ENCODE peak calls at places on chromosomes 13 and 19, in nine cellular contexts. R is CD8-positive, alpha-beta memory T cell; J is ascending aorta; H is CD8-positive, alpha-beta T cell; D is aorta; O is neural progenitor cell; S is IMR-90; M is transverse colon; Z is stomach. Y is an unnamed sample. For H3K36me3, the result is how much of the 10 kb centered on the place peaks cover.

GRCh38 chr19:46350758-46351159 is 3.9 kb downstream of the PPP5C start:
- DNase-seq in R (peak), J (no peak), H (peak), D (peak), O (no peak), S (no peak), M (no peak), Z (no peak), Y (no peak)

GRCh38 chr13:61779456-61779855 is 363.8 kb upstream of the PCDH20 start:
- DNase-seq in R (no peak), J (no peak), H (no peak), D (no peak), O (peak), S (no peak), M (no peak), Z (no peak), Y (no peak)

GRCh38 chr19:54084410-54084809 is 3.2 kb upstream of the TARM1 start:
- DNase-seq in R (no peak), J (no peak), H (no peak), D (no peak), O (no peak), S (no peak), M (no peak), Z (no peak), Y (no peak)

GRCh38 chr19:42508892-42509444 is 19.3 kb downstream of the CEACAM1 start:
- DNase-seq in R (no peak), J (no peak), H (no peak), D (no peak), O (no peak), S (no peak), M (no peak), Z (no peak), Y (no peak)

GRCh38 chr19:49339364-49340068 is 4.3 kb downstream of the CD37 start:
- DNase-seq in R (no peak), J (peak), H (no peak), D (peak), O (peak), S (peak), M (peak), Z (peak), Y (no peak)

GRCh38 chr13:40589285-40590109 is 76.9 kb downstream of the FOXO1 start:
- DNase-seq in R (no peak), J (peak), H (no peak), D (no peak), O (peak), S (no peak), M (peak), Z (no peak), Y (no peak)

GRCh38 chr19:39264306-39265290 is 3.6 kb upstream of the IFNL2 start:
- DNase-seq in R (no peak), J (no peak), H (no peak), D (peak), O (peak), S (no peak), M (no peak), Z (no peak), Y (no peak)

GRCh38 chr19:48403606-48404005 is 10.1 kb downstream of the GRIN2D start:
- DNase-seq in R (peak), J (no peak), H (peak), D (no peak), O (peak), S (peak), M (peak), Z (no peak), Y (no peak)

GRCh38 chr19:16338470-16339360 is 14.1 kb downstream of the KLF2 start:
- DNase-seq in R (peak), J (peak), H (peak), D (peak), O (no peak), S (peak), M (peak), Z (no peak), Y (no peak)

GRCh38 chr13:106594986-106595385 is 27.0 kb upstream of the ARGLU1 start:
- DNase-seq in R (no peak), J (no peak), H (no peak), D (no peak), O (no peak), S (no peak), M (no peak), Z (no peak), Y (no peak)

GRCh38 chr19:12779162-12779993 is 4.0 kb upstream of the HOOK2 start:
- DNase-seq in R (no peak), J (peak), H (no peak), D (peak), O (peak), S (peak), M (peak), Z (no peak), Y (no peak)

GRCh38 chr13:24012648-24013047 is 115.3 kb upstream of the C1QTNF9B start:
- DNase-seq in R (no peak), J (no peak), H (no peak), D (no peak), O (no peak), S (no peak), M (no peak), Z (no peak), Y (no peak)

GRCh38 chr13:24217601-24218281 is 57.2 kb downstream of the SPATA13 start:
- DNase-seq in R (no peak), J (no peak), H (no peak), D (no peak), O (no peak), S (no peak), M (peak), Z (peak), Y (no peak)

GRCh38 chr13:42369071-42369795 is 97.3 kb downstream of the AKAP11 start:
- DNase-seq in R (no peak), J (no peak), H (no peak), D (no peak), O (no peak), S (no peak), M (no peak), Z (no peak), Y (no peak)

GRCh38 chr13:99264053-99264452 is 5.9 kb upstream of the GPR18 start:
- DNase-seq in R (no peak), J (no peak), H (no peak), D (no peak), O (no peak), S (no peak), M (no peak), Z (no peak), Y (no peak)

GRCh38 chr19:54030895-54031586 is 32.7 kb downstream of the VSTM1 start:
- DNase-seq in R (no peak), J (no peak), H (no peak), D (no peak), O (no peak), S (peak), M (no peak), Z (no peak), Y (no peak)

GRCh38 chr13:32824671-32825070 is 191.6 kb upstream of the KL start:
- DNase-seq in R (no peak), J (no peak), H (no peak), D (no peak), O (peak), S (peak), M (no peak), Z (no peak), Y (peak)

GRCh38 chr19:543912-544608 is at the start of gene GZMM:
- DNase-seq in R (peak), J (no peak), H (peak), D (no peak), O (no peak), S (no peak), M (peak), Z (no peak), Y (no peak)

GRCh38 chr13:112355274-112355843 is 20.8 kb upstream of the SPACA7 start:
- DNase-seq in R (no peak), J (no peak), H (no peak), D (no peak), O (no peak), S (no peak), M (no peak), Z (no peak), Y (no peak)

GRCh38 chr13:20714563-20715339 is 11.3 kb downstream of the IL17D start:
- DNase-seq in R (no peak), J (no peak), H (no peak), D (peak), O (no peak), S (peak), M (no peak), Z (no peak), Y (no peak)

GRCh38 chr13:75761373-75761772 is 125.2 kb downstream of the LMO7 start:
- DNase-seq in R (no peak), J (no peak), H (no peak), D (no peak), O (no peak), S (no peak), M (no peak), Z (no peak), Y (no peak)

GRCh38 chr13:74575729-74576125 is 441.5 kb upstream of the KLF12 start:
- DNase-seq in R (peak), J (peak), H (peak), D (peak), O (peak), S (peak), M (peak), Z (peak), Y (no peak)

GRCh38 chr19:5824791-5825577 is 14.5 kb downstream of the FUT6 start:
- DNase-seq in R (no peak), J (no peak), H (no peak), D (no peak), O (no peak), S (no peak), M (no peak), Z (no peak), Y (no peak)

GRCh38 chr19:15286688-15287355 is 45.5 kb downstream of the BRD4 start:
- DNase-seq in R (no peak), J (no peak), H (no peak), D (no peak), O (no peak), S (no peak), M (no peak), Z (no peak), Y (no peak)

GRCh38 chr13:19155321-19155861 is 26.2 kb downstream of the TUBA3C start:
- DNase-seq in R (no peak), J (no peak), H (no peak), D (no peak), O (no peak), S (no peak), M (no peak), Z (peak), Y (no peak)

GRCh38 chr13:29684441-29684840 is 89.0 kb upstream of the SLC7A1 start:
- DNase-seq in R (no peak), J (no peak), H (no peak), D (no peak), O (no peak), S (peak), M (no peak), Z (no peak), Y (no peak)

GRCh38 chr19:23262892-23263291 is 12.7 kb upstream of the ZNF724 start:
- DNase-seq in R (no peak), J (no peak), H (no peak), D (no peak), O (no peak), S (no peak), M (no peak), Z (no peak), Y (no peak)

GRCh38 chr19:23779645-23780044 is 21.0 kb upstream of the ZNF681 start:
- DNase-seq in R (no peak), J (no peak), H (no peak), D (no peak), O (no peak), S (no peak), M (no peak), Z (no peak), Y (no peak)

GRCh38 chr13:90974249-90974954 is 373.1 kb upstream of the MIR17HG start:
- DNase-seq in R (no peak), J (no peak), H (no peak), D (no peak), O (no peak), S (no peak), M (no peak), Z (no peak), Y (no peak)

GRCh38 chr19:45976180-45976579 is 2.5 kb upstream of the NOVA2 start:
- DNase-seq in R (no peak), J (no peak), H (no peak), D (no peak), O (peak), S (no peak), M (no peak), Z (no peak), Y (no peak)

GRCh38 chr13:39565036-39565949 is 37.7 kb downstream of the LHFPL6 start:
- DNase-seq in R (no peak), J (no peak), H (no peak), D (no peak), O (peak), S (peak), M (no peak), Z (no peak), Y (peak)

GRCh38 chr19:34310494-34310981 is 54.5 kb upstream of the GPI start:
- DNase-seq in R (no peak), J (no peak), H (no peak), D (no peak), O (no peak), S (no peak), M (peak), Z (no peak), Y (no peak)
- H3K27ac ChIP-seq in R (no peak), J (peak), H (no peak), D (no peak), O (no peak), S (no peak), M (peak), Z (no peak), Y (no peak)

DNA sequence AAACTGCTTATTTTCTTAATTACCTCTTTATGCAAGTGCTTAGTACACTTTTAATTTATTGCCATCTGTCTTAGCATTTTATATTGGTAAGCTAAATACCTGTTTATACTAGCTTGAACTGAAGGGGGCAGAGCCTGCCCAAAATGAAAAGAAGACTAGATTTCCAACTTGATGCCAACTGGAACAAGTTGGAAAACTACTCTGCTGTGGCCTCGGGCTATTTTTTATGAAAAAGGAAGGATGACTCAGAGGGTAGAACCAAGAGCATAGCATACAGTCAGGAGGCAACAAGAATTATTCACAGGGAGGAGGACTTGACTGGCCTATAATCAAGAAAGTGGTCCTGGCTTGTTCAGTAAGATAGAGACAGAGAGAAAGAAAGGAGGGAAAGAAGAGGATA is 150.3 kb downstream of the NDFIP2 start:
- DNase-seq in R (no peak), J (no peak), H (no peak), D (no peak), O (no peak), S (peak), M (no peak), Z (no peak), Y (no peak)
- H3K36me3 ChIP-seq in R (under half), J (under half), H (under half), D (under half), O (under half), S (under half), M (under half), Z (under half), Y (under half)

GRCh38 chr13:26698392-26699196 is 62.0 kb downstream of the GPR12 start:
- DNase-seq in R (peak), J (no peak), H (peak), D (peak), O (peak), S (peak), M (peak), Z (peak), Y (peak)

GRCh38 chr13:26695891-26696311 is 64.7 kb downstream of the GPR12 start:
- DNase-seq in R (no peak), J (no peak), H (no peak), D (no peak), O (no peak), S (no peak), M (no peak), Z (no peak), Y (no peak)

GRCh38 chr13:26695360-26695705 is 65.3 kb downstream of the GPR12 start:
- DNase-seq in R (no peak), J (no peak), H (no peak), D (no peak), O (no peak), S (no peak), M (no peak), Z (no peak), Y (no peak)

GRCh38 chr13:26699197-26699490 is 61.4 kb downstream of the GPR12 start:
- DNase-seq in R (no peak), J (no peak), H (no peak), D (no peak), O (no peak), S (no peak), M (no peak), Z (no peak), Y (no peak)

DNA sequence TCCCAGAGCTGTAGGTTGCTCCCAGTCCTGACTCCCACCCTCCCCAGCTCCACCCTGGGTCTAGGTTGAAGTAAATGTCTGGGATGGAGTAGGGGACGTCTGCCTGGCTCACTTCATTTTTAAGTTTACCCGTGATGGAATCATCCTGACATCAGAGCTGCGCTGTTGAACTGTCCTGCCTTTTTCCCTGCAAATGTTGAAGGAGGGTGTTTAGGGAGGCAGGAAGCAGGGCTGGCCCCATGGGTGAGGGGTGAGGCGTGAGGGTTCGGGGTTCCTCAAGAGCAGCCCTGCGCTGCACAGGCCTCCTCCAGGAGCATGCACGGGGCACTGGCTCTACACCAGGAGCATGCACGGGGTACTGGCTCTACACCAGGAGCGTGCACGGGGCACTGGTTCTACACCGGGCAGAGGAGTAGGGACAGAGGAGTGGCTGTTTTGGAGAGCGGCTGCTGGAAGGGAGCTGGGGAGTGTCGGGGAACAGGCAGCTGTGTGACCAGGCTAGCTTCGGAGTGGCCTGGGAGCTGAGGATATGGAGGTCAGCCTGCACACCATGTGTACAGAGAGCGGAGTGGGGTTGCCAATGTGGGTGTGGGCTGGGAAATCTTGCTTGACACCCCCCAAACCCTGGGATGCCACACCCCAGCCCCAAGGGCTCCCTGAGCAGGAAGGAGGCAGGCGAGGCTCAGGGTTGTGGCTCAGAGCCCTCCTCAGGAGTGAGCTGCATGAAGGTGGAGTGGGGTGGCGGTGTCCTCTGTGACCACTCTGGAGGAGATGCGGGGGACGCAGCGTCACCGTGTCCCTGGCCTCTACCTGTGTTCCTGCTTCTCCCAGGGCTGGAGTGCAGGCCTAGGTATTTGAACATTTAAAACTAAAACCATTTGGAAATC is 63.3 kb downstream of the GPR12 start:
- DNase-seq in R (no peak), J (no peak), H (no peak), D (no peak), O (no peak), S (no peak), M (no peak), Z (no peak), Y (no peak)
- H3K27ac ChIP-seq in R (no peak), J (no peak), H (no peak), D (no peak), O (no peak), S (no peak), M (no peak), Z (no peak), Y (no peak)

GRCh38 chr19:4697304-4697703 is 26.3 kb downstream of the DPP9 start:
- DNase-seq in R (no peak), J (no peak), H (no peak), D (no peak), O (no peak), S (no peak), M (no peak), Z (no peak), Y (no peak)
- H3K36me3 ChIP-seq in R (half or more), J (half or more), H (half or more), D (under half), O (under half), S (half or more), M (half or more), Z (half or more), Y (half or more)

DNA sequence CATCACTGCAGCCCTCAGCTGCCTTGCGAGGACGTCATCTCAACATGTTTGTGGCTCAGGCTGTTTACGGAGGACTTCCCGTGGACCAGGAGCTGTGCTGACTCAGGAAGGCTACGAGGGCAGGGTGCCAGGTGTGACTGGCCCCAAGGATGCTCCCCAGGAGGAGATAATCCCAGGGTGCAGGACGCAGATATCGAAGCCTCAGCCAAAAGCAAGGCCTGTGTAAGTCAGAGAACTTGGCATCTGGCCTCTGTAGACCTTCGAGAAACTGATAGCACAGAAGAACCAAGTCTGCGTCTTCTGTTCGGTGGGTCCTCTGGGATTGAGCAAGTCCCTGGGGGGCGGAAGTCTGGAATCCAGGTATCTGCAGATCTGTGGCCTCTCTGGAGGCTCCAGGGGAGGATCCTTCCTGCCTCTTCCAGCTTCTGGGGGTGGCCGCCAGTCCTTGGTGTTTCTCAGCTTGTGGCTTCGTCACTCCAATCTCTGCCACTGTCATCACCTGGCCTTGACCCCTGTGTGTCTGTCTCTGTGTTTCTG is 2.6 kb upstream of the DOHH start:
- DNase-seq in R (no peak), J (no peak), H (no peak), D (no peak), O (no peak), S (peak), M (no peak), Z (no peak), Y (no peak)
- H3K27ac ChIP-seq in R (no peak), J (no peak), H (no peak), D (no peak), O (no peak), S (no peak), M (no peak), Z (no peak), Y (no peak)

GRCh38 chr19:3546119-3546518 is 7.1 kb downstream of the TEKTIP1 start:
- DNase-seq in R (no peak), J (no peak), H (no peak), D (no peak), O (no peak), S (no peak), M (no peak), Z (peak), Y (no peak)

GRCh38 chr19:3544054-3544376 is 5.0 kb downstream of the TEKTIP1 start:
- DNase-seq in R (no peak), J (no peak), H (no peak), D (no peak), O (no peak), S (no peak), M (no peak), Z (no peak), Y (no peak)

GRCh38 chr19:3544742-3545668 is 6.0 kb downstream of the TEKTIP1 start:
- DNase-seq in R (peak), J (no peak), H (peak), D (peak), O (peak), S (peak), M (peak), Z (peak), Y (no peak)

GRCh38 chr19:3547301-3547731 is 8.3 kb downstream of the TEKTIP1 start:
- DNase-seq in R (no peak), J (no peak), H (peak), D (no peak), O (peak), S (no peak), M (no peak), Z (no peak), Y (no peak)

GRCh38 chr19:3545669-3546034 is 6.7 kb downstream of the TEKTIP1 start:
- DNase-seq in R (no peak), J (no peak), H (no peak), D (no peak), O (no peak), S (no peak), M (no peak), Z (no peak), Y (no peak)
- H3K36me3 ChIP-seq in R (under half), J (under half), H (under half), D (under half), O (under half), S (under half), M (under half), Z (half or more), Y (under half)